ENCODE peak calls at places on chromosome 7, in nine cellular contexts. Z is HepG2, R is A549, B is tibial nerve, N is stomach, X is transverse colon, C is SK-N-SH, S is suprapubic skin, G is sigmoid colon. H is an unnamed sample.

GRCh38 chr7:17239683-17240521 is 58.5 kb upstream of the AHR start:
- DNase-seq in Z (peak; percentile 91), R (peak; percentile 63), B (no peak), N (no peak), X (no peak), C (no peak), S (no peak), G (no peak), H (no peak)

GRCh38 chr7:85748861-85749260 is 562.0 kb upstream of the SEMA3D start:
- DNase-seq in Z (no peak), R (no peak), B (no peak), N (no peak), X (peak; percentile 32), C (no peak), S (no peak), G (no peak), H (no peak)

GRCh38 chr7:101137651-101138148 is 10.8 kb downstream of the SERPINE1 start:
- DNase-seq in Z (no peak), R (no peak), B (no peak), N (no peak), X (no peak), C (no peak), S (no peak), G (no peak), H (peak; percentile 47)

GRCh38 chr7:107989618-107990373 is 13.2 kb downstream of the LAMB1 start:
- DNase-seq in Z (no peak), R (no peak), B (no peak), N (no peak), X (no peak), C (no peak), S (no peak), G (no peak), H (no peak)

GRCh38 chr7:43660141-43660540 is 69.2 kb downstream of the COA1 start:
- DNase-seq in Z (no peak), R (no peak), B (no peak), N (no peak), X (no peak), C (no peak), S (no peak), G (no peak), H (no peak)

GRCh38 chr7:100611983-100612729 is at the start of gene MOSPD3:
- DNase-seq in Z (peak; percentile 99), R (peak; percentile 99), B (peak; percentile 100), N (peak; percentile 99), X (peak; percentile 99), C (peak; percentile 100), S (peak; percentile 99), G (peak; percentile 100), H (peak; percentile 99)

GRCh38 chr7:133770863-133771492 is 356.2 kb upstream of the LRGUK start:
- DNase-seq in Z (peak; percentile 68), R (peak; percentile 42), B (no peak), N (no peak), X (no peak), C (no peak), S (no peak), G (no peak), H (no peak)

GRCh38 chr7:72925546-72926120 is 738 bp downstream of the POM121 start:
- DNase-seq in Z (no peak), R (no peak), B (no peak), N (no peak), X (no peak), C (peak; percentile 64), S (no peak), G (no peak), H (no peak)

GRCh38 chr7:137834552-137834951 is 12.2 kb downstream of the DGKI start:
- DNase-seq in Z (no peak), R (no peak), B (no peak), N (no peak), X (no peak), C (no peak), S (no peak), G (no peak), H (no peak)

GRCh38 chr7:43914795-43915194 is 8.4 kb upstream of the URGCP start:
- DNase-seq in Z (no peak), R (no peak), B (no peak), N (no peak), X (no peak), C (no peak), S (no peak), G (no peak), H (no peak)

GRCh38 chr7:114589436-114589835 is 174.8 kb downstream of the FOXP2 start:
- DNase-seq in Z (no peak), R (no peak), B (no peak), N (no peak), X (no peak), C (no peak), S (no peak), G (no peak), H (no peak)

GRCh38 chr7:121442845-121443244 is 46.7 kb upstream of the FAM3C start:
- DNase-seq in Z (no peak), R (no peak), B (no peak), N (no peak), X (no peak), C (no peak), S (no peak), G (no peak), H (no peak)

GRCh38 chr7:29620531-29620930 is 56.9 kb downstream of the PRR15 start:
- DNase-seq in Z (no peak), R (no peak), B (no peak), N (no peak), X (no peak), C (no peak), S (no peak), G (no peak), H (no peak)

GRCh38 chr7:76371396-76371795 is 12.6 kb upstream of the YWHAG start:
- DNase-seq in Z (no peak), R (no peak), B (no peak), N (no peak), X (no peak), C (no peak), S (no peak), G (no peak), H (no peak)

GRCh38 chr7:76375251-76375650 is 16.5 kb upstream of the YWHAG start:
- DNase-seq in Z (no peak), R (no peak), B (no peak), N (no peak), X (no peak), C (no peak), S (no peak), G (no peak), H (no peak)

GRCh38 chr7:76369011-76369410 is 10.2 kb upstream of the YWHAG start:
- DNase-seq in Z (no peak), R (peak; percentile 33), B (no peak), N (no peak), X (no peak), C (no peak), S (no peak), G (no peak), H (no peak)

GRCh38 chr7:76377186-76377918 is 18.6 kb upstream of the YWHAG start:
- DNase-seq in Z (peak; percentile 67), R (peak; percentile 70), B (no peak), N (no peak), X (no peak), C (no peak), S (no peak), G (no peak), H (no peak)

DNA sequence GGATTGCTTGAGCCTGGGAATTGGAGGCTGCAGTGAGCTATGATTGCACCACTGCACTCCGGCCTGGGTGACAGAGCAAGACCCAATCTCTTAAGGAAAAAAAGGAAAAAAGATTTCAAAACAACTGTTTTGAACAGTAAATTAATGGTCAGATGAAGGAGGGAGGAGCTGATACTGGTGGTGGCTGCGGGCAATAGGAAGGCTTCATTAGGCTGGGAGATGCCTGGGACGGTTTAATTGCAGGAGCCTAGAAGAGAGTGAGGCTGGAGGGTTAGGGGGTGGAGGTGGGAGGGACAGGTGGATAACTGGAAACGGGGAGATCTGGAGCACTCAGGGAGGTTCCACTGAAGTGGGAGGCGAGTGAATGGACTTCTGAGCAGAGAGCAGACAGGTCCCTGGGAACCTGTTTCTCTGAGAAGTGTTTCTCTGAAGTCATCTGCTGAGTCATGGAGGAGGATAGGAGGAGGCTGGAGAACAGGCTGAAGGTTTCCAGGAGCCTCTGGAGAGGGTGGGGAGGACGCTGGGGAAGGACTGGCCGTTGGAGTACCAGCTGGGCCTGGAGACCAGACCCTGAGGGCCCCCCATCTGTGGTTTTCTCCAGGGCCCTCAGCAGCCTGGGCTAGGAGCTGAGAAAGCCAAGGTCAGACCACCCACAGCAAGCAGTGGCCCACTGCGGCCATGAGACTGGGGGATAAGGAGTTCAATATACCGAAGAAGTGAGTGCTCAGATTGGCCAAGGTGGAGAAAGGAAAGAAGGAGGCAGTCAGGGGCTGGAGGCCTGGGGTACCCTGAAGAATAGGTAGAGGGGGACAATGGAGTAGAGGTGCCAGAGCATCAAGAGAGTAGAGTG is 14.4 kb upstream of the YWHAG start:
- DNase-seq in Z (no peak), R (peak; percentile 86), B (no peak), N (no peak), X (no peak), C (no peak), S (no peak), G (no peak), H (no peak)
- TF ChIP-seq EP300 in Z (no peak), R (no peak), B (no peak), N (no peak), X (no peak), C (no peak), S (no peak), G (no peak), H (no peak)

GRCh38 chr7:19773361-19773760 is at the start of gene TMEM196:
- DNase-seq in Z (no peak), R (no peak), B (no peak), N (no peak), X (no peak), C (peak; percentile 11), S (no peak), G (no peak), H (no peak)
- H3K4me3 ChIP-seq in Z (no peak within 1 kb of the TSS), R (peak within 1 kb of the TSS; percentile 43), B (peak within 1 kb of the TSS; percentile 21), N (peak within 1 kb of the TSS; percentile 25), X (peak within 1 kb of the TSS; percentile 25), C (no peak within 1 kb of the TSS), S (peak within 1 kb of the TSS; percentile 22), G (peak within 1 kb of the TSS; percentile 18), H (peak within 1 kb of the TSS; percentile 17)

DNA sequence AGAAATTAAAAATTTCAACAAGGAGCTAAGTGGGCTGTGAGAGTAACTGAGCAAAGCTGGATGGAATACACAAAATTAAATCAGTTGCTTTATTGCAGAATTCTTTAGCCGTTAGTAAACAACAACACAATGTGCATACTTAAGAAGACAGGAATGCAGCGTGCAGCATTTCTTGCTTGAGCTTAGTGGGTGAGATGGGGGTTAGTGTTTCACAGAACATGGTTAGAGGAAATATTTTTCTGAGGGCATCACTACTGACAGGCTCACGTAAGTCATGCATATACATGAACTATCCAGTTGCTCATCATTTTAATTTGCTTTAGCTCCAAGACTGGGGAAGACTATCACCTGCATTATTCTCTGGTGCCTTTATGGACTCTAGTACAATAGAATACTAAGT is 80.8 kb downstream of the CD36 start:
- DNase-seq in Z (no peak), R (no peak), B (no peak), N (no peak), X (no peak), C (no peak), S (no peak), G (no peak), H (no peak)
- TF ChIP-seq EP300 in Z (no peak), R (no peak), B (no peak), N (no peak), X (no peak), C (no peak), S (no peak), G (no peak), H (no peak)

DNA sequence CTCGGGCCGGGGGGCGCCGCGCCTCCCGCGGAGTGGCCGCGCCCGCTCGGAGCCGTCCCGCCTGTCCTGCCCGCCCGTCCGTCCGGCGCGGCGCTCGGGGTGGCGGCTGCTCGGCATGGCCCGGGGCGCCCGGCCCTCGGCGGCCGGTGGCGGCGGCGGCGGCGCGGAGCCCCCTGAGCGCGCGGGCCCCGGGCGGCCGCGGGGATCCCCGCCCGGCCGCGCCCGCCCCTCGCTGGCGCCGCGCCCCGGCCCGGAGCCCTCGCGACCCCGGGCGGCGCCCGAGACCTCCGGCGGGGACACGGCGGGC is 373 bp downstream of the SDK1 start:
- DNase-seq in Z (no peak), R (no peak), B (no peak), N (no peak), X (no peak), C (peak; percentile 76), S (no peak), G (no peak), H (no peak)
- H3K4me3 ChIP-seq in Z (peak overlapping the region; percentile 80), R (peak overlapping the region; percentile 84), B (no peak overlapping the region), N (peak overlapping the region; percentile 62), X (peak overlapping the region; percentile 46), C (no peak overlapping the region), S (peak overlapping the region; percentile 66), G (peak overlapping the region; percentile 91), H (peak overlapping the region; percentile 61)

H was measured in ovary.